ENCODE peak calls at places on chromosomes 6 and 20, in seven cellular contexts. Z, V, R, T, D, H and L are unnamed samples.

GRCh38 chr6:117655380-117655779 is 19.9 kb upstream of the NUS1 start:
- DNase-seq in Z (no peak), D (no peak), H (no peak), T (no peak), R (no peak), V (no peak), L (no peak)

GRCh38 chr6:139765825-139766285 is 391.4 kb upstream of the CITED2 start:
- DNase-seq in Z (peak), V (no peak), R (no peak), D (no peak), T (peak), H (peak), L (no peak)

GRCh38 chr6:169785566-169785965 is 34.1 kb downstream of the ERMARD start:
- DNase-seq in D (no peak), Z (no peak), V (no peak), H (no peak), R (no peak), T (no peak), L (no peak)

GRCh38 chr20:59770270-59770669 is 163.2 kb downstream of the SYCP2 start:
- DNase-seq in R (no peak), V (no peak), D (no peak), H (no peak), Z (no peak), T (no peak), L (no peak)

GRCh38 chr20:44001667-44002596 is 87.3 kb downstream of the TOX2 start:
- DNase-seq in Z (no peak), T (no peak), R (no peak), D (no peak), H (no peak), V (no peak), L (no peak)

GRCh38 chr6:29887330-29887818 is 55.0 kb upstream of the HLA-A start:
- DNase-seq in D (peak), Z (no peak), T (peak), H (peak), V (peak), R (peak), L (no peak)

GRCh38 chr6:5462856-5463255 is 201.5 kb downstream of the FARS2 start:
- DNase-seq in V (no peak), D (no peak), Z (no peak), T (peak), H (no peak), R (no peak), L (no peak)

GRCh38 chr6:152625213-152625612 is 11.9 kb downstream of the SYNE1 start:
- DNase-seq in D (no peak), T (no peak), V (no peak), Z (no peak), H (no peak), R (no peak), L (no peak)

GRCh38 chr6:19153981-19154295 is 683.2 kb upstream of the ID4 start:
- DNase-seq in T (no peak), D (no peak), R (no peak), Z (no peak), V (no peak), H (no peak), L (no peak)

GRCh38 chr6:38151580-38152500 is 332.3 kb downstream of the ZFAND3 start:
- DNase-seq in H (no peak), V (no peak), R (no peak), T (no peak), Z (no peak), D (no peak), L (no peak)

GRCh38 chr6:5044866-5045265 is 40.3 kb upstream of the PPP1R3G start:
- DNase-seq in R (no peak), Z (peak), D (no peak), V (no peak), T (no peak), H (no peak), L (no peak)

GRCh38 chr20:24694727-24695528 is 225.5 kb downstream of the SYNDIG1 start:
- DNase-seq in D (no peak), V (no peak), H (no peak), Z (no peak), R (no peak), T (no peak), L (peak)

GRCh38 chr20:46699651-46700359 is 9.6 kb upstream of the SLC2A10 start:
- DNase-seq in T (peak), R (no peak), H (peak), V (no peak), D (peak), Z (peak), L (peak)

GRCh38 chr6:109429496-109429895 is 10.9 kb downstream of the PPIL6 start:
- DNase-seq in H (no peak), V (no peak), R (no peak), Z (no peak), D (no peak), T (no peak), L (no peak)

GRCh38 chr6:109001554-109001953 is 93.1 kb downstream of the SESN1 start:
- DNase-seq in V (no peak), H (no peak), T (peak), D (peak), R (no peak), Z (no peak), L (peak)

GRCh38 chr20:50323777-50324604 is 133.4 kb downstream of the CEBPB start:
- DNase-seq in R (no peak), D (no peak), V (no peak), T (no peak), H (no peak), Z (no peak), L (no peak)

GRCh38 chr6:20669571-20670314 is 135.5 kb downstream of the CDKAL1 start:
- DNase-seq in V (no peak), H (no peak), Z (peak), D (no peak), R (no peak), T (no peak), L (no peak)

GRCh38 chr6:43973351-43973750 is 153.9 kb downstream of the MRPL14 start:
- DNase-seq in Z (no peak), V (no peak), R (no peak), T (no peak), H (no peak), D (no peak), L (no peak)

GRCh38 chr6:17490724-17491123 is 97.3 kb downstream of the CAP2 start:
- DNase-seq in T (no peak), D (peak), R (no peak), V (no peak), H (no peak), Z (no peak), L (peak)

GRCh38 chr20:61438285-61438684 is 186.2 kb downstream of the CDH4 start:
- DNase-seq in D (no peak), H (no peak), V (no peak), R (no peak), T (no peak), Z (no peak), L (peak)

GRCh38 chr6:116497089-116497676 is 14.3 kb upstream of the CALHM5 start:
- DNase-seq in T (no peak), H (no peak), D (no peak), R (no peak), Z (no peak), V (no peak), L (no peak)

GRCh38 chr20:49569403-49570115 is 1.6 kb upstream of the PTGIS start:
- DNase-seq in Z (no peak), D (no peak), H (no peak), R (no peak), T (no peak), V (no peak), L (no peak)

GRCh38 chr6:42049116-42049809 is 1.1 kb upstream of the TAF8 start:
- DNase-seq in H (no peak), T (no peak), V (no peak), R (no peak), D (no peak), Z (no peak), L (no peak)

GRCh38 chr6:114138577-114139248 is 167.8 kb upstream of the HDAC2 start:
- DNase-seq in H (no peak), V (no peak), R (no peak), Z (no peak), T (no peak), D (no peak), L (no peak)

GRCh38 chr6:21227486-21227885 is 366.1 kb upstream of the SOX4 start:
- DNase-seq in T (peak), V (no peak), D (no peak), Z (peak), H (no peak), R (no peak), L (no peak)

GRCh38 chr20:11064946-11065345 is 391.1 kb upstream of the JAG1 start:
- DNase-seq in R (no peak), H (no peak), V (no peak), T (no peak), D (no peak), Z (no peak), L (no peak)

GRCh38 chr6:14091329-14091978 is 26.1 kb upstream of the CD83 start:
- DNase-seq in Z (no peak), H (no peak), T (no peak), R (no peak), V (no peak), D (no peak), L (no peak)

GRCh38 chr6:53794720-53795253 is at the start of gene LRRC1:
- DNase-seq in D (peak), T (peak), H (peak), Z (peak), V (peak), R (peak), L (peak)

GRCh38 chr6:120960761-120961160 is 373.5 kb downstream of the TBC1D32 start:
- DNase-seq in D (no peak), T (no peak), V (no peak), Z (no peak), H (no peak), R (no peak), L (no peak)

GRCh38 chr6:117272032-117272866 is 6.9 kb downstream of the VGLL2 start:
- DNase-seq in H (no peak), D (no peak), T (no peak), Z (peak), V (no peak), R (no peak), L (no peak)

GRCh38 chr6:148342146-148343027 is at the start of gene SASH1:
- DNase-seq in T (peak), Z (peak), V (peak), R (peak), D (peak), H (peak), L (peak)